ENCODE peak calls at places on chromosome 21, in six cellular contexts. R is WTC11; O is GM23248; F is stimulated activated CD8-positive, alpha-beta memory T cell treated with anti-CD3 and anti-CD28 coated beads, Interleukin-15, amount 100 ng/mL, for 24 hours; G is dorsolateral prefrontal cortex; E is T-helper 1 cell. S is an unnamed sample.

GRCh38 chr21:36202721-36203602 is 46.3 kb downstream of the DOP1B start:
- DNase-seq in O (peak; percentile 71), F (no peak), G (no peak), E (no peak), R (no peak), S (no peak)

GRCh38 chr21:45225041-45225740 is 62.5 kb downstream of the POFUT2 start:
- DNase-seq in R (no peak), G (no peak), F (no peak), O (no peak), E (no peak), S (no peak)

GRCh38 chr21:44589094-44589493 is 3.2 kb downstream of the KRTAP10-6 start:
- DNase-seq in G (no peak), R (no peak), E (no peak), F (no peak), O (no peak), S (no peak)

GRCh38 chr21:34878940-34879339 is 170.2 kb downstream of the RUNX1 start:
- DNase-seq in E (no peak), G (no peak), O (peak; percentile 63), R (no peak), F (no peak), S (no peak)

GRCh38 chr21:39137248-39138186 is 45.7 kb downstream of the PSMG1 start:
- DNase-seq in G (no peak), O (peak; percentile 61), R (peak; percentile 54), E (no peak), F (no peak), S (no peak)

GRCh38 chr21:37546949-37547614 is 180.5 kb downstream of the DYRK1A start:
- DNase-seq in E (no peak), F (no peak), R (no peak), O (peak; percentile 55), G (no peak), S (no peak)

GRCh38 chr21:34732388-34732821 is 63.6 kb downstream of the CLIC6 start:
- DNase-seq in E (no peak), R (no peak), F (no peak), G (no peak), O (peak; percentile 27), S (no peak)

GRCh38 chr21:23801292-23801691 is 1806.0 kb downstream of the MRPL39 start:
- DNase-seq in R (no peak), O (no peak), G (no peak), F (no peak), E (no peak), S (no peak)

GRCh38 chr21:33434770-33435360 is 31.7 kb downstream of the IFNGR2 start:
- DNase-seq in G (no peak), O (peak; percentile 94), F (no peak), E (no peak), R (no peak), S (no peak)

GRCh38 chr21:28421716-28422480 is 570.8 kb downstream of the LTN1 start:
- DNase-seq in G (no peak), R (no peak), E (no peak), O (peak; percentile 84), F (no peak), S (no peak)

GRCh38 chr21:33974513-33975468 is 59.2 kb upstream of the ATP5PO start:
- DNase-seq in F (no peak), E (no peak), O (no peak), R (no peak), G (no peak), S (no peak)

GRCh38 chr21:29166853-29167252 is 36.4 kb downstream of the MAP3K7CL start:
- DNase-seq in G (no peak), R (no peak), O (no peak), F (no peak), E (no peak), S (no peak)

GRCh38 chr21:34882719-34883131 is 166.4 kb downstream of the RUNX1 start:
- DNase-seq in G (no peak), O (no peak), E (no peak), F (no peak), R (no peak), S (no peak)

GRCh38 chr21:38392722-38393121 is 105.6 kb downstream of the ERG start:
- DNase-seq in O (no peak), F (no peak), E (no peak), G (no peak), R (no peak), S (no peak)

GRCh38 chr21:45799765-45800338 is 156.3 kb downstream of the PCBP3 start:
- DNase-seq in O (no peak), G (no peak), E (no peak), R (no peak), F (no peak), S (no peak)

S was measured in effector CD8-positive, alpha-beta T cell.